ENCODE peak calls at places on chromosomes 7 and 10, in four cellular contexts. V is PC-3, L is brain microvascular endothelial cell, B is HCT116. N is an unnamed sample.

GRCh38 chr7:34756025-34756437 is 98.0 kb downstream of the NPSR1 start:
- DNase-seq in V (no peak), L (no peak), B (no peak), N (no peak)

GRCh38 chr10:98028168-98028770 is 2.2 kb downstream of the CRTAC1 start:
- DNase-seq in V (peak; percentile 25), L (no peak), B (peak; percentile 37), N (peak; percentile 24)

GRCh38 chr7:128454808-128455555 is 696 bp upstream of the HILPDA start:
- DNase-seq in V (peak; percentile 2), L (peak; percentile 14), B (no peak), N (peak; percentile 71)

GRCh38 chr7:156842317-156842716 is 50.7 kb downstream of the LMBR1 start:
- DNase-seq in V (no peak), L (no peak), B (no peak), N (no peak)

GRCh38 chr10:30861976-30862375 is 169.7 kb downstream of the ZNF438 start:
- DNase-seq in V (no peak), L (no peak), B (no peak), N (no peak)

GRCh38 chr7:2016021-2016631 is 216.6 kb downstream of the MAD1L1 start:
- DNase-seq in V (no peak), L (no peak), B (no peak), N (no peak)

GRCh38 chr7:81195033-81195432 is 276.2 kb upstream of the SEMA3C start:
- DNase-seq in V (no peak), L (no peak), B (no peak), N (peak; percentile 38)

GRCh38 chr7:29946428-29947186 is 43.0 kb downstream of the SCRN1 start:
- DNase-seq in V (peak; percentile 52), L (no peak), B (peak; percentile 42), N (peak; percentile 41)

GRCh38 chr7:85070967-85071628 is 115.8 kb downstream of the SEMA3D start:
- DNase-seq in V (peak; percentile 73), L (peak; percentile 45), B (no peak), N (no peak)

GRCh38 chr10:129761573-129761972 is 202.5 kb downstream of the EBF3 start:
- DNase-seq in V (no peak), L (no peak), B (no peak), N (no peak)

GRCh38 chr10:24553051-24553612 is 170.6 kb downstream of the ARHGAP21 start:
- DNase-seq in V (peak; percentile 32), L (no peak), B (no peak), N (no peak)

GRCh38 chr10:44926771-44927751 is 15.9 kb downstream of the TMEM72 start:
- DNase-seq in V (no peak), L (no peak), B (no peak), N (peak; percentile 50)

GRCh38 chr10:44923611-44924010 is 12.5 kb downstream of the TMEM72 start:
- DNase-seq in V (no peak), L (no peak), B (no peak), N (no peak)

GRCh38 chr10:44924261-44925040 is 13.3 kb downstream of the TMEM72 start:
- DNase-seq in V (no peak), L (no peak), B (no peak), N (no peak)

GRCh38 chr10:44925811-44926760 is 14.9 kb downstream of the TMEM72 start:
- DNase-seq in V (no peak), L (no peak), B (no peak), N (no peak)

DNA sequence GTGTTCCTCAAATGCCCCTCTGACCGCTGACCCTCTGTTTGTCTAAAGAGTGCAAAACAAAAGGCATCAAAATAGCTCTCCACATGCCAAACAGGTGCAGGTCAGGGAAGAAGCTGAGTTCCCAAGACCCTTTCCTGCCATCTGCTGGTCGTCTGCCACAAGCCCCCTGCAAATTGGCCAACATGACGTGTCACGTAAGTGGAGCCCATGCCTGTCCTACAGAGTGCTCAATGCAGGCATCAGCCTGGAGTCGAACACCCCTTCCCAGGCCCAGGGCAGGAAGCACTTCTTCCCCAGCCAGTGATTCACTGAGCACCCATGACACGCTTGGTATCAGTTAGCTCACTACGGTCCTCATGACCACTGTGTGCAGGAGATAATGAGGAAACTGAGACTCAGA is 14.1 kb downstream of the TMEM72 start:
- DNase-seq in V (peak; percentile 35), L (peak; percentile 27), B (no peak), N (no peak)
- TF ChIP-seq CTCF in V (peak; percentile 39), L (peak; percentile 57), B (no peak), N (peak; percentile 15)

GRCh38 chr10:11854301-11854700 is 31.1 kb downstream of the PROSER2 start:
- DNase-seq in V (no peak), L (no peak), B (no peak), N (no peak)
- H3K4me3 ChIP-seq in V (no peak overlapping the region), L (no peak overlapping the region), B (no peak overlapping the region), N (no peak overlapping the region)

GRCh38 chr7:17041324-17041723 is 159.5 kb upstream of the AGR3 start:
- DNase-seq in V (peak; percentile 87), L (peak; percentile 86), B (no peak), N (peak; percentile 95)
- TF ChIP-seq CTCF in V (no peak), L (no peak), B (no peak), N (no peak)

GRCh38 chr10:126041804-126042231 is 145.5 kb downstream of the FANK1 start:
- DNase-seq in V (no peak), L (peak; percentile 90), B (no peak), N (peak; percentile 50)
- H3K4me3 ChIP-seq in V (no peak overlapping the region), L (no peak overlapping the region), B (no peak overlapping the region), N (no peak overlapping the region)

GRCh38 chr10:11345224-11346054 is 266.0 kb downstream of the USP6NL start:
- DNase-seq in V (peak; percentile 5), L (no peak), B (peak; percentile 61), N (peak; percentile 11)
- TF ChIP-seq CTCF in V (no peak), L (no peak), B (no peak), N (no peak)

DNA sequence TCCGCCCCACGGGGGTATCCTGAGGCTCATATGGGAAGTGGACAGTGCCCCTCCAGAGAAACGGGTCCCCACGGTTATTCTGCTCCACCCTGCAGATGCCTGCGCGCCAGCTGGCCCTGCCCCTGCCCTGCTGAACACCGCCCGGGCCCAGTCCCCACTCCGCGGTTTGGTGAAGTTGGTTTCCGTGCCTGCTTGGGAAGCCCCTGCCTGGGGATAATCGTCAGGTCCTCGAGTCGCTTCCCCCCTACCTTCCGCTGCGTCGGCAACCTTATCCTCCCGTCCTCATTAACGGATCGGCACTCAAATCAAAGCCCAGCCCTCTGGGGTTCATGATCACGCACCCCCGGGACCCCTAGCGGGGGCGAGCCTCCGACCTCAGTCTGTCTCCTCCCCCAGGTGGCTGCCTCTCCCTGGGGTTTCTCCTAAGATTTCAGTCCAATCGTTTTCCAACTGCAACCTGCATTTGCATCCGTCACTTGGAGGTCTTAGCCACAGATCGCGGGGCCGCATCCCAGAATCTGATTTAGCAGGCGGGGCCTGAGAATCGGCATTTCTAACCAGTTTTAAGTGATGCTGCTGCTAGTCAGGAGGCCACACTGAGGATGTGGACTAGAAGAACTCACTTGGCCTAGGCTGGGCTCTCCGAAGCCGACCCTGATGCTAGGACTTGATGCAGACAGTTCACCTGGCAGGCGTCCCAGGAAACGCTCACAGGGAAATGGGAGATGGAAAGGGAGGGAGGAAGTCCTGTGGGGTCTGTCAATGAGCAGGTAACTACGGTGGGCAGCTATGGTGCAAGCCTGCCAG is 27.6 kb downstream of the WDR86 start:
- DNase-seq in V (no peak), L (no peak), B (no peak), N (no peak)
- H3K4me3 ChIP-seq in V (no peak overlapping the region), L (no peak overlapping the region), B (no peak overlapping the region), N (no peak overlapping the region)

DNA sequence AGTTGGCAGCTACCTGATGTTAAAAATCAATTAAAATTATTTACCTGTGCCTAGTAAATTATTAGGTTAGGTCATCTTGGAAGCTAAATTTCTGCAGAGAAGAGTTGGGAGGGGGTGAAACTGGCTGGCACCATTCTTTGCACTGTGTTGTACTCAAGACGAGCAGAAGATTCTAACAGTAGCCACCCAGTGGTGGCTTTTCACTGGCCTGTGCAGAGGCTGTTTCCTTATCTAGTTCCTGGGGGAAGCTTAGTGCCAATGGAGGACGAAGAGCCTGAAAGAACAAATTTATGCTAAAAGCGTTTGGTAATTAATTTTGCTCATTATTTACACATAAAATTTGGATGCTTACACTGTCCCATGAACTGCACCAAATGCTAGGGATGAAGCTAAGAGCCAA is 595.3 kb downstream of the XPNPEP1 start:
- DNase-seq in V (no peak), L (no peak), B (no peak), N (no peak)
- TF ChIP-seq CTCF in V (peak; percentile 16), L (peak; percentile 12), B (no peak), N (no peak)

GRCh38 chr10:60389413-60390009 is at the start of gene ANK3:
- DNase-seq in V (no peak), L (no peak), B (no peak), N (no peak)

GRCh38 chr10:60390224-60390626 is 550 bp upstream of the ANK3 start:
- DNase-seq in V (no peak), L (peak; percentile 37), B (no peak), N (no peak)

GRCh38 chr10:60388709-60389241 is 900 bp downstream of the ANK3 start:
- DNase-seq in V (peak; percentile 21), L (no peak), B (no peak), N (no peak)

GRCh38 chr10:60387531-60387930 is 2.1 kb downstream of the ANK3 start:
- DNase-seq in V (peak; percentile 68), L (no peak), B (no peak), N (no peak)

DNA sequence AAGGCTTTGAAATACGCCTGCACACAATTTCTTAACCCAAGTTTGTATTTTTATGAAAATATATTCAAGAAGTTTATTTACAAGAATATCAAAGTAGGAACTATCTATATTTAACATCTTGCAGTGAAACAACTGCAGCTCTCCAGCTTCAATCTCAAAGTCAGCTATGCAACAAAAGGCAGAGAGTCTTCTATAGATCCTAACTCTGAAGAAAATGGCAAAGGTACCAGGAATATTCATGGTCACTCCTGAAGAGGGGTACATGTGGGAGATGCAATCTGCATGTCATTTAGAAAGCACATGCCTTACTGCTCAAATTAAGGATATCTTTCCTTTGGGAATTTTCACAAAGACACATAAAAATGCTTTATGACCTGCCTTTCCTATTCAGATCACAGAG is 1.6 kb downstream of the ANK3 start:
- DNase-seq in V (no peak), L (no peak), B (no peak), N (no peak)
- H3K4me3 ChIP-seq in V (no peak overlapping the region), L (no peak overlapping the region), B (no peak overlapping the region), N (no peak overlapping the region)

GRCh38 chr7:96224073-96224472 is 97.8 kb downstream of the SLC25A13 start:
- DNase-seq in V (no peak), L (no peak), B (no peak), N (no peak)

GRCh38 chr7:96225251-96225650 is 96.6 kb downstream of the SLC25A13 start:
- DNase-seq in V (no peak), L (no peak), B (no peak), N (no peak)

GRCh38 chr7:96228760-96229159 is 93.1 kb downstream of the SLC25A13 start:
- DNase-seq in V (no peak), L (no peak), B (no peak), N (no peak)

GRCh38 chr7:96221888-96222287 is 100.0 kb downstream of the SLC25A13 start:
- DNase-seq in V (no peak), L (no peak), B (no peak), N (no peak)

GRCh38 chr7:96224682-96225081 is 97.2 kb downstream of the SLC25A13 start:
- DNase-seq in V (peak; percentile 15), L (peak; percentile 16), B (no peak), N (no peak)
- TF ChIP-seq CTCF in V (peak; percentile 37), L (peak; percentile 60), B (peak; percentile 4), N (peak; percentile 11)

N was measured in fibroblast of the aortic adventitia.